ENCODE peak calls at places on chromosomes 1 and 21, in six cellular contexts. F is activated T-helper 1 cell treated with anti-CD3 and anti-CD28 coated beads, Interleukin-2, amount 50 U/mL, for 16 hours; V is activated T-helper 2 cell treated with anti-CD3 and anti-CD28 coated beads, Interferon-gamma antibody, Interleukin-2, Interleukin-4, amounts not matched to agents 10 μg/mL and 5 μg/mL and 100 μg/mL, durations not matched to agents 14 hours and 24 hours and 36 hours; N is HAP-1; M is SK-N-SH; W is ELR. J is an unnamed sample.

GRCh38 chr1:90753556-90753955 is 36.5 kb upstream of the BARHL2 start:
- DNase-seq in M (no peak), F (no peak), N (no peak), V (no peak), W (no peak), J (no peak)

GRCh38 chr1:236750928-236751327 is 44.2 kb upstream of the MTR start:
- DNase-seq in M (no peak), V (no peak), F (no peak), W (no peak), N (no peak), J (no peak)

GRCh38 chr1:151024540-151025146 is 11.7 kb upstream of the BNIPL start:
- DNase-seq in N (peak), M (peak), W (peak), V (peak), F (peak), J (peak)

GRCh38 chr1:199302554-199302953 is 663.7 kb downstream of the PTPRC start:
- DNase-seq in W (peak), M (no peak), N (no peak), F (no peak), V (no peak), J (no peak)

GRCh38 chr1:79079770-79080169 is 73.2 kb upstream of the ADGRL4 start:
- DNase-seq in M (no peak), V (no peak), F (no peak), W (peak), N (no peak), J (no peak)

GRCh38 chr1:116954450-116954849 is 44.7 kb downstream of the PTGFRN start:
- DNase-seq in N (peak), V (no peak), M (no peak), W (no peak), F (no peak), J (no peak)

GRCh38 chr1:228866498-228866897 is 131.2 kb downstream of the RHOU start:
- DNase-seq in V (no peak), F (no peak), N (no peak), W (no peak), M (peak), J (no peak)

GRCh38 chr1:111556318-111557037 is 53.0 kb upstream of the ADORA3 start:
- DNase-seq in F (no peak), M (no peak), W (no peak), N (no peak), V (no peak), J (no peak)

GRCh38 chr1:23742670-23743286 is 493 bp upstream of the ELOA start:
- DNase-seq in N (peak), M (no peak), F (no peak), W (peak), V (no peak), J (no peak)

GRCh38 chr1:75083223-75083622 is 51.0 kb upstream of the LHX8 start:
- DNase-seq in V (no peak), W (no peak), F (no peak), M (no peak), N (no peak), J (no peak)

GRCh38 chr1:246447501-246447900 is 59.6 kb downstream of the SMYD3 start:
- DNase-seq in V (no peak), W (no peak), F (no peak), M (no peak), N (no peak), J (no peak)

GRCh38 chr1:211501671-211502413 is 9.9 kb upstream of the RD3 start:
- DNase-seq in M (no peak), W (no peak), F (no peak), V (no peak), N (no peak), J (no peak)

GRCh38 chr1:6423321-6423999 is 1.1 kb upstream of the ESPN start:
- DNase-seq in W (peak), N (peak), M (peak), F (peak), V (peak), J (no peak)

GRCh38 chr1:94805912-94806311 is 14.2 kb upstream of the SLC44A3 start:
- DNase-seq in W (peak), N (peak), F (no peak), M (peak), V (peak), J (peak)

GRCh38 chr1:203969846-203970245 is 103.1 kb upstream of the SOX13 start:
- DNase-seq in V (no peak), M (no peak), N (no peak), W (no peak), F (no peak), J (no peak)

GRCh38 chr1:243580984-243581383 is 269.1 kb downstream of the AKT3 start:
- DNase-seq in M (no peak), W (no peak), F (no peak), V (no peak), N (no peak), J (no peak)

GRCh38 chr1:117609471-117609911 is 3.6 kb downstream of the TENT5C start:
- DNase-seq in N (no peak), F (no peak), V (no peak), W (no peak), M (no peak), J (no peak)

GRCh38 chr1:17509320-17509719 is 30.2 kb upstream of the ARHGEF10L start:
- DNase-seq in W (no peak), V (no peak), M (no peak), F (no peak), N (no peak), J (no peak)

GRCh38 chr1:166597516-166597915 is 241.8 kb upstream of the POGK start:
- DNase-seq in W (no peak), V (no peak), N (no peak), M (no peak), F (no peak), J (no peak)

GRCh38 chr1:21534674-21535378 is 25.6 kb downstream of the ALPL start:
- DNase-seq in N (peak), V (no peak), F (no peak), W (peak), M (no peak), J (peak)

GRCh38 chr1:206784471-206784903 is 12.2 kb upstream of the IL10 start:
- DNase-seq in M (no peak), V (peak), N (no peak), W (no peak), F (peak), J (no peak)

GRCh38 chr21:32297449-32297848 is 1.2 kb upstream of the MRAP start:
- DNase-seq in N (no peak), F (no peak), M (no peak), V (no peak), W (no peak), J (no peak)

J was measured in neural crest cell.